ENCODE peak calls at places on chromosomes 13 and 19, in seven cellular contexts. Z, K, V, F, P, S and Y are unnamed samples.
A peak's percentile ranks its signal among the peaks of the same experiment; 100 is the strongest.

GRCh38 chr13:98504029-98504351 is 72.9 kb downstream of the STK24 start:
- DNase-seq in F (no peak), K (no peak), Z (no peak), V (no peak), S (no peak), P (no peak), Y (no peak)

GRCh38 chr13:33312150-33312908 is 26.8 kb upstream of the STARD13 start:
- DNase-seq in F (peak; percentile 58), P (no peak), S (no peak), K (no peak), Z (peak; percentile 47), V (no peak), Y (peak; percentile 48)

GRCh38 chr19:12793290-12794195 is 2.3 kb downstream of the JUNB start:
- DNase-seq in K (peak; percentile 95), Z (peak; percentile 95), P (peak; percentile 95), S (peak; percentile 95), F (peak; percentile 94), V (peak; percentile 99), Y (peak; percentile 91)

GRCh38 chr19:7132054-7132453 is 62.6 kb downstream of the ZNF557 start:
- DNase-seq in F (no peak), V (no peak), S (no peak), K (no peak), Z (no peak), P (no peak), Y (no peak)

GRCh38 chr13:98476538-98476966 is 100.4 kb downstream of the STK24 start:
- DNase-seq in K (peak; percentile 74), V (peak; percentile 82), F (peak; percentile 77), P (no peak), S (peak; percentile 66), Z (peak; percentile 68), Y (peak; percentile 76)

GRCh38 chr19:46862974-46863632 is 2.3 kb downstream of the ARHGAP35 start:
- DNase-seq in P (peak; percentile 38), F (no peak), K (no peak), V (no peak), S (no peak), Z (no peak), Y (no peak)

GRCh38 chr13:95677564-95678386 is 836 bp downstream of the DNAJC3 start:
- DNase-seq in P (no peak), K (peak; percentile 63), F (peak; percentile 31), S (no peak), Z (peak; percentile 33), V (peak; percentile 21), Y (peak; percentile 45)

GRCh38 chr19:27776020-27776419 is 1436.9 kb downstream of the UQCRFS1 start:
- DNase-seq in P (peak; percentile 63), F (peak; percentile 23), S (no peak), Z (peak; percentile 53), K (no peak), V (peak; percentile 25), Y (peak; percentile 46)

GRCh38 chr13:25217023-25217909 is 45.2 kb upstream of the AMER2 start:
- DNase-seq in F (peak; percentile 28), S (no peak), P (no peak), V (peak; percentile 2), Z (peak; percentile 90), K (no peak), Y (peak; percentile 2)

GRCh38 chr19:42555801-42556200 is 27.5 kb upstream of the CEACAM1 start:
- DNase-seq in V (no peak), Z (no peak), P (no peak), K (no peak), F (no peak), S (no peak), Y (no peak)

GRCh38 chr19:42560731-42561130 is 32.5 kb upstream of the CEACAM1 start:
- DNase-seq in P (no peak), V (no peak), S (no peak), K (no peak), F (no peak), Z (no peak), Y (no peak)

GRCh38 chr19:42563352-42564210 is 31.1 kb downstream of the CEACAM8 start:
- DNase-seq in K (peak; percentile 35), V (peak; percentile 54), P (peak; percentile 49), Z (peak; percentile 58), S (peak; percentile 29), F (peak; percentile 36), Y (peak; percentile 48)

GRCh38 chr19:42561512-42561911 is 33.2 kb downstream of the CEACAM8 start:
- DNase-seq in P (no peak), K (no peak), V (no peak), S (no peak), F (no peak), Z (no peak), Y (no peak)
- TF ChIP-seq CTCF in P (no peak), K (no peak), V (peak; percentile 36), S (no peak), F (no peak), Z (peak; percentile 20), Y (no peak)

GRCh38 chr19:4580961-4581380 is 21.5 kb upstream of the SEMA6B start:
- DNase-seq in Z (no peak), P (no peak), F (no peak), K (no peak), S (no peak), V (no peak), Y (no peak)

GRCh38 chr19:4580021-4580901 is 20.8 kb upstream of the SEMA6B start:
- DNase-seq in P (no peak), S (no peak), K (no peak), F (no peak), V (no peak), Z (no peak), Y (no peak)

GRCh38 chr19:4582980-4583842 is 23.7 kb upstream of the SEMA6B start:
- DNase-seq in S (no peak), V (peak; percentile 63), K (no peak), Z (no peak), F (no peak), P (no peak), Y (no peak)

GRCh38 chr19:4582112-4582553 is 22.6 kb upstream of the SEMA6B start:
- DNase-seq in V (no peak), Z (no peak), S (no peak), K (no peak), F (no peak), P (no peak), Y (peak; percentile 28)

DNA sequence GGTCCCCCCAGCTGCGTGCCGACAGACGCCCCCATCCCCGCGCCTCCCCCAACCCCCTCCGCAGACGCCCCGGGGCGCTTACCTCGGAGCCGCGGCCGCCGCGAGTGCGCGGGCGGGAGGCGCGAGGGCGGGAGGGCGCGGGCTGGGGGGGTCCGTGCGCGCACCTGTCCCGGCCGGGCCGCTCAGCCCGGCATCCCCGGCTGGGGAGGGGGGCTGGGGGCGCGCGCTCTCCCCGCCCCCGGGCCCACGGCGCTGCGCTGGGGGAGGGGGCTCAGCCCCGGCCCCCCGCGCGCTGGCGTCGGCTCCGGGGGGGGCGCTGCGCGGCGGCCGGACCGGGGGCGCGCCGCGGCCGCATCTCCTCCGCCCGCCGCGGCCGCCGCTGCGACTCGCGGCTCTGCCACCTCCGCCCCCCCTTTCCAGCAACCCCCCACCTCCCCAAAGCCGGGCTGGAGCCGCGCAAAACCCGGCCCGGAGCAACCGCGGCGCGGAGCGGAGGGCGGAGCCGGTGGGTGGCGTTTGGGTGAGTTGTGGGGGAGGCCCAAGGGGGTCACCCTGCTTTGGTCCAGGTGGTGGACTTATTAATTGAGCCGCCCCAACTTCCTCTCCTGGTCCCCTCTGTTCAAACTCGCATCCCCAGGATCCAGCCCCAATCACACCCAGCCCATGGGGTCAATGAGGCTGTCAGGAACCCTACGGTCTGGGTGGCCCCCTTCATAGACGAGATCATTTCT is 22.1 kb upstream of the SEMA6B start:
- DNase-seq in K (no peak), S (no peak), P (no peak), Z (peak; percentile 71), V (peak; percentile 48), F (no peak), Y (peak; percentile 35)
- H3K4me3 ChIP-seq in K (peak overlapping the region; percentile 8), S (peak overlapping the region; percentile 27), P (no peak overlapping the region), Z (peak overlapping the region; percentile 53), V (peak overlapping the region; percentile 47), F (no peak overlapping the region), Y (peak overlapping the region; percentile 58)

GRCh38 chr13:86567119-86567518 is 767.9 kb upstream of the SLITRK6 start:
- DNase-seq in F (no peak), K (no peak), V (peak; percentile 10), Z (no peak), S (no peak), P (peak; percentile 16), Y (no peak)
- TF ChIP-seq CTCF in F (no peak), K (no peak), V (peak; percentile 45), Z (no peak), S (no peak), P (peak; percentile 47), Y (no peak)

GRCh38 chr19:55451522-55452380 is 8.7 kb upstream of the SHISA7 start:
- DNase-seq in K (no peak), V (no peak), F (no peak), P (no peak), S (no peak), Z (no peak), Y (no peak)
- H3K4me3 ChIP-seq in K (peak overlapping the region; percentile 1), V (no peak overlapping the region), F (no peak overlapping the region), P (peak overlapping the region; percentile 59), S (peak overlapping the region; percentile 22), Z (peak overlapping the region; percentile 46), Y (no peak overlapping the region)

GRCh38 chr19:50796128-50796633 is 6.0 kb downstream of the ACP4 start:
- DNase-seq in F (no peak), Z (no peak), S (no peak), P (no peak), K (no peak), V (peak; percentile 33), Y (no peak)

GRCh38 chr19:50793558-50794065 is 3.4 kb downstream of the ACP4 start:
- DNase-seq in S (no peak), Z (peak; percentile 39), F (no peak), P (no peak), V (peak; percentile 27), K (no peak), Y (no peak)

GRCh38 chr19:50795665-50796073 is 5.5 kb downstream of the ACP4 start:
- DNase-seq in V (no peak), F (no peak), P (no peak), S (no peak), Z (no peak), K (no peak), Y (no peak)

GRCh38 chr19:50794074-50794777 is 4.0 kb downstream of the ACP4 start:
- DNase-seq in F (no peak), Z (peak; percentile 64), S (no peak), P (peak; percentile 66), K (peak; percentile 38), V (peak; percentile 62), Y (no peak)

DNA sequence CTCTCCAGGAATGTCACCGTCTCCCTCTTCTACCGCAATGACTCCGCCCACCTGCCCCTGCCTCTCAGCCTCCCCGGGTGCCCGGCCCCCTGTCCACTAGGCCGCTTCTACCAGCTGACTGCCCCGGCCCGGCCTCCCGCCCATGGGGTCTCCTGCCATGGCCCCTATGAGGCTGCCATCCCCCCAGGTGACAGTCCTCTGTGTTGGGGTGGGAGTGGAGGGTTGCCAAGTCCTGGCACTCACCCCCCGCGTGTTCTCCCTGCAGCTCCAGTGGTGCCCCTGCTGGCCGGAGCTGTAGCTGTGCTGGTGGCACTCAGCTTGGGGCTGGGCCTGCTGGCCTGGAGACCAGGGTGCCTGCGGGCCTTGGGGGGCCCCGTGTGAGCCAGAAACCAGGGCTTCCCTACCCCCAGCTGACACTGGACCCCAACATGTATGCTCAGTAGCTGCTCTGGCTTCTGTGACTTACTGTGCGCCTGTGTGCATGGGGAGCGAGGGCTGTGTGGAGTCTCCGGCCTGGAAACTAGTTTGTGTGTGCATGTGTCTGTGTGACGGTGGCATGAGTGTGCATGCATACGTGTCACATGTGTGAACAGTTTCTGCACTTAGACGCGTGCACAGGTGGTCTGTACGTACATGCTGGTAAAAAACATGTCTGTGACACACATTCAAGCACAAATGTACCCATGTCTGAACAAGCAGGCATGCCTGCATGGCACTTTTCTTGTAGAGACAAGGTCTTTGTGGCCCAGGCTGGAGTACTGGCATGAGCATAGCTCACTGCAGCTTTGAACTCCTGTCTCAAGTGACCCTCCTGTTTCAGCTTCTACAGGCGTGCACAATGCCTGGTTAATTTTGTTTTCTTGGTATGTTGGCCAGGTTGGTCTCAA is 4.8 kb downstream of the ACP4 start:
- DNase-seq in S (no peak), K (no peak), P (peak; percentile 61), V (peak; percentile 51), F (no peak), Z (peak; percentile 69), Y (no peak)
- TF ChIP-seq CTCF in S (no peak), K (no peak), P (peak; percentile 41), V (peak; percentile 54), F (peak; percentile 17), Z (peak; percentile 58), Y (no peak)